ENCODE peak calls at places on chromosomes 3 and 15, in five cellular contexts. One of them, this sample, is unnamed. For H3K4me1, the result is how much of the 10 kb centered on the place peaks cover.

GRCh38 chr15:45871121-45871855 is 236.5 kb downstream of the SQOR start:
- DNase-seq in SK-N-SH: no peak
- DNase-seq in GM12878: no peak
- DNase-seq in IMR-90: no peak
- DNase-seq in K562: no peak
- DNase-seq in this sample: no peak

GRCh38 chr15:57921371-57921770 is 144.1 kb downstream of the ALDH1A2 start:
- DNase-seq in SK-N-SH: no peak
- DNase-seq in IMR-90: no peak
- DNase-seq in GM12878: no peak
- DNase-seq in K562: no peak
- DNase-seq in this sample: no peak

GRCh38 chr3:191915717-191916116 is 454.8 kb downstream of the PYDC2 start:
- DNase-seq in GM12878: no peak
- DNase-seq in K562: no peak
- DNase-seq in IMR-90: no peak
- DNase-seq in SK-N-SH: no peak
- DNase-seq in this sample: no peak

GRCh38 chr3:14424711-14425573 is 22.5 kb downstream of the SLC6A6 start:
- DNase-seq in SK-N-SH: no peak
- DNase-seq in GM12878: no peak
- DNase-seq in K562: peak
- DNase-seq in IMR-90: peak
- DNase-seq in this sample: no peak

GRCh38 chr3:52481819-52482521 is 13.2 kb upstream of the STAB1 start:
- DNase-seq in K562: peak
- DNase-seq in GM12878: no peak
- DNase-seq in IMR-90: peak
- DNase-seq in SK-N-SH: peak
- DNase-seq in this sample: no peak

GRCh38 chr3:24773798-24774197 is 279.1 kb upstream of the THRB start:
- DNase-seq in GM12878: no peak
- DNase-seq in IMR-90: peak
- DNase-seq in SK-N-SH: peak
- DNase-seq in K562: peak
- DNase-seq in this sample: peak

GRCh38 chr3:53493997-53494791 is at the start of gene CACNA1D:
- DNase-seq in SK-N-SH: peak
- DNase-seq in GM12878: no peak
- DNase-seq in K562: no peak
- DNase-seq in IMR-90: no peak
- DNase-seq in this sample: no peak

GRCh38 chr3:20878676-20879075 is 692.7 kb upstream of the SGO1 start:
- DNase-seq in IMR-90: no peak
- DNase-seq in GM12878: no peak
- DNase-seq in K562: no peak
- DNase-seq in SK-N-SH: no peak
- DNase-seq in this sample: no peak

GRCh38 chr3:12869025-12869695 is 27.8 kb upstream of the RPL32 start:
- DNase-seq in SK-N-SH: peak
- DNase-seq in GM12878: no peak
- DNase-seq in K562: peak
- DNase-seq in IMR-90: no peak
- DNase-seq in this sample: no peak

GRCh38 chr3:46427929-46428833 is 21.1 kb downstream of the CCRL2 start:
- DNase-seq in GM12878: no peak
- DNase-seq in SK-N-SH: no peak
- DNase-seq in IMR-90: no peak
- DNase-seq in K562: peak
- DNase-seq in this sample: peak

GRCh38 chr15:89171136-89172072 is 50.0 kb downstream of the RLBP1 start:
- DNase-seq in GM12878: no peak
- DNase-seq in K562: peak
- DNase-seq in IMR-90: peak
- DNase-seq in SK-N-SH: peak
- DNase-seq in this sample: peak

GRCh38 chr3:184154909-184155643 is at the start of gene DVL3:
- DNase-seq in SK-N-SH: peak
- DNase-seq in IMR-90: peak
- DNase-seq in K562: peak
- DNase-seq in GM12878: no peak
- DNase-seq in this sample: peak

GRCh38 chr3:72894941-72895552 is 7.2 kb downstream of the GXYLT2 start:
- DNase-seq in IMR-90: no peak
- DNase-seq in K562: no peak
- DNase-seq in GM12878: no peak
- DNase-seq in SK-N-SH: no peak
- DNase-seq in this sample: no peak

GRCh38 chr15:77482570-77482969 is 61.9 kb downstream of the HMG20A start:
- DNase-seq in GM12878: no peak
- DNase-seq in K562: no peak
- DNase-seq in SK-N-SH: no peak
- DNase-seq in IMR-90: peak
- DNase-seq in this sample: no peak

GRCh38 chr15:77480859-77481258 is 60.2 kb downstream of the HMG20A start:
- DNase-seq in K562: no peak
- DNase-seq in SK-N-SH: no peak
- DNase-seq in GM12878: no peak
- DNase-seq in IMR-90: no peak
- DNase-seq in this sample: no peak

GRCh38 chr15:77483426-77483825 is 62.7 kb downstream of the HMG20A start:
- DNase-seq in IMR-90: no peak
- DNase-seq in GM12878: no peak
- DNase-seq in SK-N-SH: no peak
- DNase-seq in K562: no peak
- DNase-seq in this sample: no peak

GRCh38 chr15:77479015-77479414 is 58.3 kb downstream of the HMG20A start:
- DNase-seq in GM12878: no peak
- DNase-seq in SK-N-SH: no peak
- DNase-seq in IMR-90: no peak
- DNase-seq in K562: no peak
- DNase-seq in this sample: no peak

GRCh38 chr15:77481670-77482069 is 61.0 kb downstream of the HMG20A start:
- DNase-seq in SK-N-SH: no peak
- DNase-seq in K562: no peak
- DNase-seq in IMR-90: no peak
- DNase-seq in GM12878: no peak
- DNase-seq in this sample: no peak
- H3K4me1 ChIP-seq in SK-N-SH: under half
- H3K4me1 ChIP-seq in K562: under half
- H3K4me1 ChIP-seq in IMR-90: under half
- H3K4me1 ChIP-seq in GM12878: under half
- H3K4me1 ChIP-seq in this sample: under half

DNA sequence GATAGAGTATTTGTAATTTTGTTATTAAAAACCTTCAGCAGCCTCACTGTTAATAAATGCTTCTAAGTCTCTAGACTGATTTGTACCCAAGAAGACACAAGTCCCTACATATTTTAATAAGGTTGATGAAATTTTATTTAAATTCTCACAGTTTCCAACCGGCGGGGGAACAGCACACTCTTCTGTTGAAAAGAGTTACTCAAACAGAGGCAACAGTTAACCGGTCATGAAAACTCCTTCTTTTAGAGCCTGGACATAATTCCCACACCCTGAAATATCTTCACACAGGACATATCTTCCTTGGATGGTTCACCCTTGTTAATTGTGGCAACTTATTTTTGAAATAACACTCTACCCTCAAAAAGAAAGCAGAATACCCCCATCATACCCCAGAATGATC is 278.8 kb downstream of the FOXP1 start:
- DNase-seq in SK-N-SH: no peak
- DNase-seq in K562: peak
- DNase-seq in GM12878: no peak
- DNase-seq in IMR-90: peak
- DNase-seq in this sample: peak
- TF ChIP-seq MXI1 in SK-N-SH: no peak
- TF ChIP-seq MXI1 in K562: no peak
- TF ChIP-seq MXI1 in GM12878: no peak
- TF ChIP-seq MXI1 in IMR-90: no peak
- TF ChIP-seq MXI1 in this sample: no peak

DNA sequence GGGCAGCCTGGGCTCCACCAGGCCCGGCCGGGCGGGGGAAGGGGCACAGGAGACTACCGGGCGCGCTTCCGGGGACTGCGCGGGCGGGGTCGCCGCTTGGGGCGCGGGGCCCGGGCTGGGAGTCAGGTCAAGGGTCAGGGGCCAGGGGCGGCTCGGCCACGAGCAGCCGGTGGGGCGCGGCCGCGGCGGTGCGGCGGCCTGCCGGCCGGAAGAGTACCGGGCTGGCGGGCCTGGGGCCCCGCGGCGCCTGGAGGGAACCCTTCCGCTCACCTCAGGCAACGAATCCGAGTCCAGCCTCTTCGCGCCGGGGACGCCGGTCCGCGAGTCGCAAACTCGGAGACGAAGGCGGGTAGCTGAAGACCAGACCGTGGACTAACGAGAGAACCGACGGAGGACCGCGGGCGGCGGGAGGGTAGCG is 217 bp downstream of the RHOA start:
- DNase-seq in SK-N-SH: peak
- DNase-seq in GM12878: no peak
- DNase-seq in IMR-90: no peak
- DNase-seq in K562: peak
- DNase-seq in this sample: peak
- H3K4me1 ChIP-seq in SK-N-SH: under half
- H3K4me1 ChIP-seq in GM12878: under half
- H3K4me1 ChIP-seq in IMR-90: under half
- H3K4me1 ChIP-seq in K562: under half
- H3K4me1 ChIP-seq in this sample: half or more

DNA sequence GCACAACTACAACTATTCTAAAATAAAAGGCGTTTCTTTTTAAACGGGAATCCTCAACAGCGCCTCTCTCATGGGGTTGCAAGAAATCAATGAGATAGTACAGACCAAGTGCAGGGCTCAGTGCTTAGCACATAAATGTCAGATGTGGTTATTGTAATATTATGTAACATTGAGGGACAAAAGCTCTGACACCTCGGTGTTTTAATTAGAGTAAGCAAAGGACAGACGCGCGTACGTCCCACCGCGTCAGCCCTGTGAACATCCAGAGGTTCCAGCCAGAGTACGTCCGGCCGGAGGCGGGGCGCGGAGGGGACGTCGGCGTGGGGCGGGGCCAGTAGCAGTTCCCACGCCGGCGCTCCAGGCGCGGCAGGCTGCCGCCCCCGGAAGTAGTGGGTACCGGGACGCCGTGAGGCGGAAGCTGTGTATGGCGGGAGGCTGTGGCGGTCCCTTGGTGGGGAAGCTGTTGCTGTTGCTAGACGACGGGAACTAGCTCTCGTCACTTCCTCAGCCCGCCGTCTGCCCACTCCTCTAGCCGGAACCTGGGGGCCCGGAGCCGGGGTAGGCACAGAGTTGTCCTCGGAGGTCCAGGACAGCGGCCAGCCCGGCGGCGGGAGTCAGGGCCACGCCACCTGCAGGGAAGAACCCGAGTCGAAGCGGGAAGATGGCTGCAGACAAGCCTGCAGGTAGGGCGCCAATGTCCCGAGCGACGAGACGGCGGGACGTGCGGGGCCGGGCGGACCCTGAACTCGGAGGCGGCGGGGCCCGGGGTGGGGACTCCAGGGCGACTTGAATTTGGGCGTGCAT is at the start of gene CNOT10:
- DNase-seq in IMR-90: peak
- DNase-seq in SK-N-SH: peak
- DNase-seq in K562: peak
- DNase-seq in GM12878: peak
- DNase-seq in this sample: peak
- TF ChIP-seq MXI1 in IMR-90: peak
- TF ChIP-seq MXI1 in SK-N-SH: peak
- TF ChIP-seq MXI1 in K562: peak
- TF ChIP-seq MXI1 in GM12878: peak
- TF ChIP-seq MXI1 in this sample: peak

DNA sequence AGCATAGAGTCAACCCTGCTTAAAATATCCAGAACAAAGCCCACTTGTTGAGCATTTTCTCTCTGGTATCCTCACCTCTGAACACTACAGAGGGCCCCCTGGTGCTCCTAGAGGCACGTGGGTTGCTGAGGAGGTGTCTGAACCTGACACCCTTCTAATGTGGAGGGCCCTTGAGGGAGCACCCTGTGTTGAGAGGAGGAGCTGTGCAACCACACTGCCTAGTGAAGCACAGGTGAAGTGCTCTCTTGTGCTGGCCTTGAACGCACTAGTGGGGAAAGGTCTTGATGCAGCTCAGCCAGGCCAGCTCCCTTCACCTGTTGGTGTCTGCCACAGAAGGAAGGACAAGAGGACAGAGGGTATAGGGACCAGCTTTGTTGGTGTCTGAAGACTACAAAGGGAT is 51.9 kb downstream of the CCK start:
- DNase-seq in IMR-90: no peak
- DNase-seq in SK-N-SH: no peak
- DNase-seq in K562: no peak
- DNase-seq in GM12878: no peak
- DNase-seq in this sample: no peak
- H3K4me1 ChIP-seq in IMR-90: under half
- H3K4me1 ChIP-seq in SK-N-SH: under half
- H3K4me1 ChIP-seq in K562: under half
- H3K4me1 ChIP-seq in GM12878: under half
- H3K4me1 ChIP-seq in this sample: under half

This sample was measured in HepG2.